ENCODE peak calls at places on chromosomes 2 and 18, in nine cellular contexts. R is tibial artery; C is right lobe of liver; A is breast epithelium; X is transverse colon; W is body of pancreas; T is H7; K is kidney epithelial cell; D is naive thymus-derived CD4-positive, alpha-beta T cell. F is an unnamed sample. For H3K36me3, the result is how much of the 10 kb centered on the place peaks cover.

GRCh38 chr2:40625849-40626248 is 174.0 kb upstream of the SLC8A1 start:
- DNase-seq in D (no peak), T (no peak), X (no peak), K (peak), A (no peak), C (no peak), R (no peak), W (no peak), F (no peak)

GRCh38 chr2:68917034-68917718 is 35.5 kb downstream of the GKN2 start:
- DNase-seq in W (no peak), K (no peak), C (no peak), A (no peak), D (no peak), T (no peak), X (no peak), R (no peak), F (no peak)

GRCh38 chr18:38241736-38242135 is 676.1 kb upstream of the CELF4 start:
- DNase-seq in W (no peak), K (peak), T (no peak), C (no peak), R (no peak), X (no peak), A (no peak), D (no peak), F (no peak)

GRCh38 chr18:63111549-63112402 is 207.8 kb downstream of the BCL2 start:
- DNase-seq in D (no peak), K (no peak), W (peak), X (no peak), A (no peak), C (peak), T (no peak), R (no peak), F (no peak)

GRCh38 chr2:202072226-202072625 is 829 bp upstream of the KIAA2012 start:
- DNase-seq in A (no peak), X (no peak), K (no peak), C (no peak), T (peak), D (no peak), W (no peak), R (no peak), F (peak)

GRCh38 chr2:116513991-116514390 is 1300.5 kb upstream of the DDX18 start:
- DNase-seq in A (no peak), C (no peak), W (no peak), K (no peak), T (no peak), X (no peak), D (no peak), R (no peak), F (no peak)

GRCh38 chr18:32048507-32049091 is 30.0 kb downstream of the RNF125 start:
- DNase-seq in A (peak), D (no peak), C (peak), K (no peak), T (peak), W (peak), X (peak), R (no peak), F (no peak)

GRCh38 chr2:74516070-74516633 is 1.9 kb downstream of the TLX2 start:
- DNase-seq in R (peak), K (no peak), A (peak), D (peak), T (peak), C (peak), W (peak), X (peak), F (no peak)

GRCh38 chr2:215171151-215171550 is 32.7 kb upstream of the ABCA12 start:
- DNase-seq in W (no peak), K (no peak), R (no peak), A (no peak), T (no peak), C (no peak), X (no peak), D (no peak), F (no peak)

GRCh38 chr2:108548221-108549003 is 14.1 kb downstream of the LIMS1 start:
- DNase-seq in D (no peak), W (no peak), C (no peak), R (no peak), X (no peak), A (no peak), T (no peak), K (no peak), F (no peak)

GRCh38 chr18:57195341-57195740 is 48.5 kb downstream of the BOD1L2 start:
- DNase-seq in A (no peak), T (no peak), K (no peak), W (no peak), R (no peak), C (no peak), D (no peak), X (no peak), F (no peak)

GRCh38 chr2:112627060-112628040 is 18.4 kb upstream of the SLC20A1 start:
- DNase-seq in X (no peak), A (peak), D (no peak), W (no peak), C (no peak), K (peak), R (peak), T (no peak), F (no peak)

GRCh38 chr2:188475945-188476344 is 184.3 kb downstream of the GULP1 start:
- DNase-seq in R (no peak), T (no peak), D (no peak), W (no peak), K (peak), A (no peak), X (no peak), C (no peak), F (no peak)

GRCh38 chr2:161746891-161747535 is 122.8 kb downstream of the SLC4A10 start:
- DNase-seq in W (no peak), C (no peak), A (no peak), K (no peak), X (no peak), R (no peak), D (no peak), T (no peak), F (no peak)

GRCh38 chr2:120064664-120065063 is 51.8 kb downstream of the EPB41L5 start:
- DNase-seq in W (no peak), R (no peak), A (no peak), X (no peak), D (no peak), T (no peak), K (no peak), C (no peak), F (no peak)

GRCh38 chr2:233807966-233808892 is 30.1 kb downstream of the MROH2A start:
- DNase-seq in C (no peak), K (no peak), R (peak), W (no peak), D (peak), X (no peak), A (no peak), T (no peak), F (peak)

GRCh38 chr2:86087936-86088850 is 17.5 kb downstream of the POLR1A start:
- DNase-seq in W (no peak), T (peak), X (no peak), K (no peak), A (no peak), C (no peak), R (no peak), D (no peak), F (no peak)
- H3K36me3 ChIP-seq in W (under half), T (under half), X (under half), K (under half), A (under half), C (under half), R (half or more), D (under half), F (half or more)

GRCh38 chr18:79940126-79940813 is 11.2 kb downstream of the SLC66A2 start:
- DNase-seq in W (peak), X (peak), R (peak), D (no peak), A (no peak), C (no peak), T (no peak), K (no peak), F (no peak)
- H3K36me3 ChIP-seq in W (under half), X (under half), R (half or more), D (under half), A (under half), C (under half), T (under half), K (under half), F (half or more)

DNA sequence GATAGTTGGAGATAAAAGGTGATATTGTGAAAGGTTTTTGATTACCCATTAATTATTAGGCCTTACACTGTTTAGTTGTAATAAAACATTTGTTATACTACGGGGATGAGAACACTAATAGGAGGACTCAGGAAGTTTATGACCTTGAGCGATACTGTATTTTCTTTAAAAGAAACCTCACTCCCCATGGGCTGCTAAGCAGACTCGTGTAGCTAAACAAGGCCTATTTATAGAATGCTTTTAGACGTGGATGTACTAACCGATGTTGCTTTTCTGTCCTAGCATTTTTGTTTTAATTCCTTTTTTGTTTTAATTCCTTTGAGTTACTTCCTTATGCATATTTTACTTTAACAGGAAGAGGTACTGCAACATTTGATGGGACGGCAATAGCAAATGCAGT is 22.9 kb downstream of the MSH6 start:
- DNase-seq in D (no peak), K (no peak), X (no peak), C (no peak), T (no peak), A (no peak), W (no peak), R (no peak), F (no peak)
- H3K36me3 ChIP-seq in D (under half), K (under half), X (under half), C (half or more), T (under half), A (under half), W (under half), R (half or more), F (half or more)

DNA sequence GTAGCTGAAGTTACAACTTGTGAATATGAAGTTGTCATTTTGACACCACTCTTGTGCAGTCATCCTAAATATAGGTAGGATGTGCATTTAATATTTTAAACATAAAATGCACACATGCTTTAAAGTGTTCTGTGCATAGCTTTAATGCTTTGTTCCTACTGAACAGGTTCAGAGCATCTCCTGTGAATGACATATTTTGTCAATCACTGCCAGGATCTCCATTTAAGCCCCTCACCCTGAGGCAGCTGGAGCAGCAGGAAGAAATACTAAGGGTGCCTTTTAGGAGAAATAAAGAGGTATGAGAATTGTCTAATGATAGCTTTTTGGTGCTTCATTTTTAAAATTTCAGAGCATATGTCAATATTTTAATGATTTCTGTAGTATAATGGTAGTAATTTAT is 14.7 kb downstream of the ERLEC1 start:
- DNase-seq in R (no peak), X (no peak), A (no peak), W (no peak), D (no peak), K (no peak), T (no peak), C (no peak), F (no peak)
- H3K36me3 ChIP-seq in R (half or more), X (under half), A (under half), W (under half), D (under half), K (under half), T (under half), C (under half), F (half or more)

F was measured in WERI-Rb-1.